ENCODE peak calls at places on chromosome 13, in five cellular contexts. One of them, this sample, is unnamed. For H3K79me1, the result is how much of the 10 kb centered on the place peaks cover.

GRCh38 chr13:98496239-98496668 is 80.7 kb downstream of the STK24 start:
- DNase-seq in IMR-90: peak
- DNase-seq in mesenchymal stem cell: peak
- DNase-seq in neuronal stem cell: no peak
- DNase-seq in H1: no peak
- DNase-seq in this sample: no peak

GRCh38 chr13:101416181-101417042 is at the start of gene NALCN:
- DNase-seq in IMR-90: no peak
- DNase-seq in mesenchymal stem cell: peak
- DNase-seq in neuronal stem cell: peak
- DNase-seq in H1: peak
- DNase-seq in this sample: peak

GRCh38 chr13:45292176-45292575 is 48.8 kb downstream of the TPT1 start:
- DNase-seq in IMR-90: no peak
- DNase-seq in mesenchymal stem cell: no peak
- DNase-seq in neuronal stem cell: no peak
- DNase-seq in H1: no peak
- DNase-seq in this sample: no peak

GRCh38 chr13:80873589-80873988 is 532.7 kb upstream of the SPRY2 start:
- DNase-seq in IMR-90: no peak
- DNase-seq in mesenchymal stem cell: no peak
- DNase-seq in neuronal stem cell: no peak
- DNase-seq in H1: no peak
- DNase-seq in this sample: no peak

GRCh38 chr13:22874839-22875238 is 305.9 kb upstream of the SGCG start:
- DNase-seq in IMR-90: no peak
- DNase-seq in mesenchymal stem cell: no peak
- DNase-seq in neuronal stem cell: no peak
- DNase-seq in H1: no peak
- DNase-seq in this sample: no peak

GRCh38 chr13:41523396-41523795 is 66.0 kb downstream of the RGCC start:
- DNase-seq in IMR-90: no peak
- DNase-seq in mesenchymal stem cell: no peak
- DNase-seq in neuronal stem cell: no peak
- DNase-seq in H1: no peak
- DNase-seq in this sample: peak

GRCh38 chr13:27211771-27212364 is 39.5 kb upstream of the RPL21 start:
- DNase-seq in IMR-90: peak
- DNase-seq in mesenchymal stem cell: peak
- DNase-seq in neuronal stem cell: no peak
- DNase-seq in H1: no peak
- DNase-seq in this sample: no peak

GRCh38 chr13:80547341-80547740 is 206.4 kb upstream of the SPRY2 start:
- DNase-seq in IMR-90: no peak
- DNase-seq in mesenchymal stem cell: no peak
- DNase-seq in neuronal stem cell: no peak
- DNase-seq in H1: no peak
- DNase-seq in this sample: no peak

GRCh38 chr13:65378943-65379519 is 1851.1 kb downstream of the PCDH9 start:
- DNase-seq in IMR-90: peak
- DNase-seq in mesenchymal stem cell: peak
- DNase-seq in neuronal stem cell: no peak
- DNase-seq in H1: no peak
- DNase-seq in this sample: peak

GRCh38 chr13:98856983-98857382 is 104.5 kb upstream of the SLC15A1 start:
- DNase-seq in IMR-90: no peak
- DNase-seq in mesenchymal stem cell: no peak
- DNase-seq in neuronal stem cell: no peak
- DNase-seq in H1: no peak
- DNase-seq in this sample: no peak

GRCh38 chr13:59371229-59371628 is 792.5 kb downstream of the DIAPH3 start:
- DNase-seq in IMR-90: no peak
- DNase-seq in mesenchymal stem cell: no peak
- DNase-seq in neuronal stem cell: no peak
- DNase-seq in H1: no peak
- DNase-seq in this sample: no peak

GRCh38 chr13:91133941-91134772 is 213.3 kb upstream of the MIR17HG start:
- DNase-seq in IMR-90: peak
- DNase-seq in mesenchymal stem cell: peak
- DNase-seq in neuronal stem cell: peak
- DNase-seq in H1: no peak
- DNase-seq in this sample: peak

GRCh38 chr13:42893346-42893745 is 98.7 kb downstream of the EPSTI1 start:
- DNase-seq in IMR-90: peak
- DNase-seq in mesenchymal stem cell: peak
- DNase-seq in neuronal stem cell: no peak
- DNase-seq in H1: no peak
- DNase-seq in this sample: peak

GRCh38 chr13:49185264-49185663 is 34.9 kb upstream of the MLNR start:
- DNase-seq in IMR-90: peak
- DNase-seq in mesenchymal stem cell: peak
- DNase-seq in neuronal stem cell: no peak
- DNase-seq in H1: no peak
- DNase-seq in this sample: no peak

GRCh38 chr13:77857810-77858209 is 60.8 kb downstream of the EDNRB start:
- DNase-seq in IMR-90: peak
- DNase-seq in mesenchymal stem cell: peak
- DNase-seq in neuronal stem cell: no peak
- DNase-seq in H1: no peak
- DNase-seq in this sample: no peak

GRCh38 chr13:37561031-37561430 is 37.5 kb downstream of the POSTN start:
- DNase-seq in IMR-90: peak
- DNase-seq in mesenchymal stem cell: no peak
- DNase-seq in neuronal stem cell: no peak
- DNase-seq in H1: no peak
- DNase-seq in this sample: no peak

GRCh38 chr13:44172411-44172810 is 201.2 kb upstream of the SERP2 start:
- DNase-seq in IMR-90: no peak
- DNase-seq in mesenchymal stem cell: no peak
- DNase-seq in neuronal stem cell: no peak
- DNase-seq in H1: no peak
- DNase-seq in this sample: peak

GRCh38 chr13:105599477-105600037 is 935.9 kb downstream of the EFNB2 start:
- DNase-seq in IMR-90: no peak
- DNase-seq in mesenchymal stem cell: peak
- DNase-seq in neuronal stem cell: no peak
- DNase-seq in H1: no peak
- DNase-seq in this sample: no peak

GRCh38 chr13:31175847-31176536 is 14.3 kb upstream of the HSPH1 start:
- DNase-seq in IMR-90: no peak
- DNase-seq in mesenchymal stem cell: no peak
- DNase-seq in neuronal stem cell: no peak
- DNase-seq in H1: no peak
- DNase-seq in this sample: no peak
- H3K79me1 ChIP-seq in IMR-90: under half
- H3K79me1 ChIP-seq in mesenchymal stem cell: under half
- H3K79me1 ChIP-seq in neuronal stem cell: under half
- H3K79me1 ChIP-seq in H1: under half
- H3K79me1 ChIP-seq in this sample: under half

DNA sequence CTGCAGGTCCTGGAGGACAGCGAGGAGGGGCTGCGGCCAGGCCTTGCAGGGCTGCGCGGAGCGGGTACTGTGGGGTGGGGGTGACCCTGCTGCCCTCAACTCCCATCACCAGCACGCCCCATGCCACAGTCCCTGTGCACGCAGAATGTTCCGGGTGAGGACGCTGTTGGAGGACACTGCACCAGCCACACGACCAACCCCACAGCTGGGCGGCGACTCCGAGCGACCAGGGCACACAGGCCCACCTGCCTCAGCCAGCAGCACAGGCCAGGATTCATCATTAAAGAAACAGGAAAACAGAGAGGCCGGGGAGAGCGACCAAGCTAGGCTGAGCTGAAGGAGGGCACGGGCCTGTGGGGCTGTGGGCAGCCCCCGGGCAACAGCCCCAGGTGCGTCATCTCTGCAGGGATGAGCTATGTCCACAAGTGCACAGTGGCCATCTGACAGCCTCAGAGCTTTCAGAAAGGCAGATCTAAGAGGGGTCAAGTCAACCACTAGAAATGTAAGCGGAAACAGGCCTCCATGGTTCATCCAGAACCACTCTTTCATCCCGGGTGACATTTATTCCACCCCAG is 1.6 kb downstream of the GAS6 start:
- DNase-seq in IMR-90: peak
- DNase-seq in mesenchymal stem cell: peak
- DNase-seq in neuronal stem cell: no peak
- DNase-seq in H1: peak
- DNase-seq in this sample: no peak
- H3K4me3 ChIP-seq in IMR-90: peak
- H3K4me3 ChIP-seq in mesenchymal stem cell: peak
- H3K4me3 ChIP-seq in neuronal stem cell: no peak
- H3K4me3 ChIP-seq in H1: peak
- H3K4me3 ChIP-seq in this sample: no peak

DNA sequence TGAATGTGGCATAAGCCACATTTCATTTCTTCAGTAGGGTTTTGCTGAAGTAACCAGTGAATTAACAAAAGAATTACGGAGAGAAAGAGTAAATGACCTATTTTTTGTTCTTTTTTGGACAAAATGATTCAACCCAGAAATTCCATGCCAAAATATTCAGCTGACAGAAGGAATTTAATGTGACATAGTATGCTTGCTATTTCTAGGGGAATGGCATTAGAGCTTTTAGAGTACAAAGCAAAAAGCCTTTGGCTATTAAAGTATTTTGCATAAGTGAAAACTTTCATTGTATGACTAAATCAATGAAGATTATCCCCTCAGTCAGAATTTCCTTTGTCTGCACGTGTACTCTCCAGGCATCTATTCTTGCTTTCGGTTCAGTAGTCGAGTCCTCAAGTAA is 465.3 kb downstream of the COG6 start:
- DNase-seq in IMR-90: no peak
- DNase-seq in mesenchymal stem cell: no peak
- DNase-seq in neuronal stem cell: no peak
- DNase-seq in H1: no peak
- DNase-seq in this sample: no peak
- H3K9ac ChIP-seq in IMR-90: no peak
- H3K9ac ChIP-seq in mesenchymal stem cell: peak
- H3K9ac ChIP-seq in neuronal stem cell: no peak
- H3K9ac ChIP-seq in H1: no peak
- H3K9ac ChIP-seq in this sample: no peak

GRCh38 chr13:30869491-30869890 is 36.6 kb upstream of the MEDAG start:
- DNase-seq in IMR-90: peak
- DNase-seq in mesenchymal stem cell: no peak
- DNase-seq in neuronal stem cell: no peak
- DNase-seq in H1: no peak
- DNase-seq in this sample: no peak
- H3K79me1 ChIP-seq in IMR-90: under half
- H3K79me1 ChIP-seq in mesenchymal stem cell: under half
- H3K79me1 ChIP-seq in neuronal stem cell: under half
- H3K79me1 ChIP-seq in H1: under half
- H3K79me1 ChIP-seq in this sample: under half

DNA sequence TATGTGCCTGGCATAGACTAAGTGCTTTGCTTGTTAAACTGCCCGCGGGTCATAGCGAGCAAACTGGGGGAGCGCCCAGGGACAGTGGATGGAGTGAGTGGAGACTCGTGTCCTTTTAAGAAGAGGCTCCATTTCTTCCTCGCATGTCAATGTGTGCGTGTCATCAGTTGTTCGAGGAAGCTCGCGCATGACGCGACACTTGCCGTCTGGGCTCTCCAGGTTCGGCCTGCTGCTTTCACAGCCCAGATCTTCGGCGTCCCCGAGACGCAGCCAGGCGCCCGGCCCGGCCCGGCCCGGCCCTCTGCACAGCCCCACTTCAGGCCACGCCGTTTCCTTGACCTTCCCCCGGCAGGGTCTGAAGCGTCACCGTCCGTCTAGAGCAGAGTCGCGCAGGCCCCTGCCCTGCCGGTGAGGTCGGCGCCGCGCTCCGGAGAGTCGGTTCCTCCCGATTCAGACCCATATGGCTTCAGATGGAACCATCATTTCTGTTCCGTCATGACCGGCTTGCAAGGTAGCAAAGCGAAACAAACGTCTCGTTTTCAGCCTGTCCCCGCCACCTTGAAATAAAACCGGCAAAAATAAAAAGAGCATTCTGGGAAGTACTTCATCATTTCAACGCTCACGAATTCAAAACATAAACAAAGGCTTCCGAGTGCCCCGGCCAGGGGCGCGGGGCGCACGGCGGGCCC is 604 bp upstream of the ARHGEF7 start:
- DNase-seq in IMR-90: peak
- DNase-seq in mesenchymal stem cell: peak
- DNase-seq in neuronal stem cell: peak
- DNase-seq in H1: no peak
- DNase-seq in this sample: peak
- H3K4me3 ChIP-seq in IMR-90: peak
- H3K4me3 ChIP-seq in mesenchymal stem cell: peak
- H3K4me3 ChIP-seq in neuronal stem cell: peak
- H3K4me3 ChIP-seq in H1: peak
- H3K4me3 ChIP-seq in this sample: peak

DNA sequence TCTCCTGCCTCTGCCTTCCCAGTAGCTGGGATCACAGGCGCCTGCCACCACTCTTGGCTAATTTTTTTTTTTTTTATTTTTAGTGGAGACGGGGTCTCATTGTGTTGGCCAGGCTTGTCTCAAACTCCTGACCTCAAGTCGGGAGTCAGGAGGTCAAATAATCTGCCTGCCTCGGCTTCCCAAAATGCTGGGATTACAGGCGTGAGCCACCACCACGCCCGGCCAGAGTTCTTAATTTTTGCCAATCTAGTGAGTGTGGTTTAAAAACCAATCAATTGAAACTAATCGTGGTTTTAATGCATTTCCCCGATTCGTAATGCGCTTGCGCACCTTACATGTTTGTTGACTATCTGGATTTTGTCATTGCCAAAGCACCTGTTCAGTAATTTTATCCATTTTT is 37.0 kb downstream of the SKA3 start:
- DNase-seq in IMR-90: no peak
- DNase-seq in mesenchymal stem cell: no peak
- DNase-seq in neuronal stem cell: no peak
- DNase-seq in H1: no peak
- DNase-seq in this sample: no peak
- H3K9ac ChIP-seq in IMR-90: no peak
- H3K9ac ChIP-seq in mesenchymal stem cell: peak
- H3K9ac ChIP-seq in neuronal stem cell: no peak
- H3K9ac ChIP-seq in H1: peak
- H3K9ac ChIP-seq in this sample: no peak

GRCh38 chr13:30866692-30867669 is 39.1 kb upstream of the MEDAG start:
- DNase-seq in IMR-90: no peak
- DNase-seq in mesenchymal stem cell: peak
- DNase-seq in neuronal stem cell: no peak
- DNase-seq in H1: no peak
- DNase-seq in this sample: no peak
- H3K79me1 ChIP-seq in IMR-90: under half
- H3K79me1 ChIP-seq in mesenchymal stem cell: under half
- H3K79me1 ChIP-seq in neuronal stem cell: under half
- H3K79me1 ChIP-seq in H1: under half
- H3K79me1 ChIP-seq in this sample: under half

DNA sequence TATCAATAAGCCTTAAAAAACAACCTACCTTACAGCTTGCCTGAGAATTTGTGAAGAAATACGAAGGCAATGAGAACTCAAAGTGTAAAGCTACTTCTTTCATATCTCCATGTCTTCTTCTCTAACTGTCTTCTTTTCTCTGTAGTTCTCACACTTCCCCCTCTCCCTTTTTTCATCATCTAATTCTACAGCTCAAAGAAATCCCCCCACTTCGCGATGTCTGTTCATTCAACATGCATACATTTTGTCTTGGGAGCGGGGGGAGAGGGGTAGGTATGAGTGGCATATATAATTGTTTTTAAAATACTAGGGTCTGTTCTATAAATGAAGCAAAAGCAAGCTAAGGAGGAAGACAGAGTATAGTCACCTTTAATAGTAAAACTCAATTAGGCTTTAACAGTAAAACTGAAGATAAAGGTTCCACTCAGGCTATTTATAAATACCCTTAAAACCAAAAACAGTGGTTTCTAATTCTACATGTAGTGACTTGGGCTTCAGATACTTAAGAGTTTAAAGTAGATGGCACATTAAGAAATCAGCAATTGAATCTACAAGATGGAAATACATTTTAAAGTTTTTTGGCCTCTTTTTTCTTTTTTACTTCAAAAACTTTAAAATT is 106.9 kb downstream of the KLF12 start:
- DNase-seq in IMR-90: no peak
- DNase-seq in mesenchymal stem cell: no peak
- DNase-seq in neuronal stem cell: no peak
- DNase-seq in H1: no peak
- DNase-seq in this sample: no peak
- H3K4me3 ChIP-seq in IMR-90: no peak
- H3K4me3 ChIP-seq in mesenchymal stem cell: no peak
- H3K4me3 ChIP-seq in neuronal stem cell: peak
- H3K4me3 ChIP-seq in H1: peak
- H3K4me3 ChIP-seq in this sample: no peak